ENCODE peak calls at places on chromosomes 5 and 9, in nine cellular contexts. I is CD4-positive, alpha-beta T cell; J is Peyer's patch; K is NCI-H1092 treated with DMSO at 0.1 percent for 48 hours; N is activated CD4-positive, alpha-beta T cell treated with anti-CD3 and anti-CD28 coated beads for 36 hours; A is immature natural killer cell; C is iPS DF 6.9; M is fibroblast of the aortic adventitia; Y is NCI-H460. V is an unnamed sample.

GRCh38 chr5:132819468-132819867 is 6.4 kb downstream of the SOWAHA start:
- DNase-seq in I (no peak), J (no peak), K (no peak), N (peak; percentile 34), A (no peak), C (no peak), M (no peak), Y (no peak), V (no peak)

GRCh38 chr9:35649431-35650340 is 1.0 kb downstream of the SIT1 start:
- DNase-seq in I (no peak), J (peak; percentile 79), K (no peak), N (peak; percentile 67), A (no peak), C (no peak), M (peak; percentile 71), Y (no peak), V (no peak)

GRCh38 chr5:138025285-138025684 is 7.6 kb downstream of the FAM13B start:
- DNase-seq in I (no peak), J (no peak), K (no peak), N (no peak), A (no peak), C (no peak), M (no peak), Y (no peak), V (no peak)

GRCh38 chr9:83572524-83572923 is 34.3 kb upstream of the FRMD3 start:
- DNase-seq in I (no peak), J (no peak), K (no peak), N (no peak), A (no peak), C (no peak), M (peak; percentile 72), Y (no peak), V (no peak)

GRCh38 chr5:35436441-35437057 is 181.1 kb upstream of the SPEF2 start:
- DNase-seq in I (no peak), J (peak; percentile 53), K (peak; percentile 36), N (peak; percentile 10), A (no peak), C (no peak), M (peak; percentile 42), Y (peak; percentile 33), V (peak; percentile 9)

GRCh38 chr5:10308844-10309243 is 1.1 kb upstream of the CMBL start:
- DNase-seq in I (no peak), J (no peak), K (no peak), N (no peak), A (no peak), C (no peak), M (no peak), Y (no peak), V (no peak)

GRCh38 chr5:87845734-87846133 is 422.9 kb downstream of the TMEM161B start:
- DNase-seq in I (no peak), J (no peak), K (no peak), N (no peak), A (no peak), C (no peak), M (no peak), Y (no peak), V (no peak)

GRCh38 chr9:136119259-136120118 is 814 bp upstream of the TMEM250 start:
- DNase-seq in I (no peak), J (peak; percentile 71), K (no peak), N (no peak), A (no peak), C (no peak), M (peak; percentile 44), Y (no peak), V (no peak)

GRCh38 chr9:20623021-20623747 is 885 bp upstream of the MLLT3 start:
- DNase-seq in I (peak; percentile 67), J (peak; percentile 81), K (peak; percentile 32), N (peak; percentile 73), A (peak; percentile 74), C (no peak), M (no peak), Y (no peak), V (no peak)

GRCh38 chr9:105405514-105406131 is 42.2 kb upstream of the FSD1L start:
- DNase-seq in I (no peak), J (no peak), K (no peak), N (peak; percentile 69), A (peak; percentile 78), C (no peak), M (no peak), Y (no peak), V (no peak)